ENCODE peak calls at places on chromosomes 2 and 18, in four cellular contexts. One of them, this sample, is unnamed.

GRCh38 chr2:152546230-152546837 is 170.9 kb downstream of the PRPF40A start:
- DNase-seq in PC-9: no peak
- DNase-seq in aorta: no peak
- DNase-seq in brain microvascular endothelial cell: no peak
- DNase-seq in this sample: no peak

GRCh38 chr18:45282101-45282812 is 333.0 kb upstream of the SLC14A2 start:
- DNase-seq in PC-9: no peak
- DNase-seq in aorta: no peak
- DNase-seq in brain microvascular endothelial cell: no peak
- DNase-seq in this sample: no peak

GRCh38 chr18:78913395-78913794 is 66.2 kb upstream of the SALL3 start:
- DNase-seq in PC-9: no peak
- DNase-seq in aorta: no peak
- DNase-seq in brain microvascular endothelial cell: no peak
- DNase-seq in this sample: no peak

GRCh38 chr2:101972621-101973434 is 18.9 kb upstream of the IL1R2 start:
- DNase-seq in PC-9: peak
- DNase-seq in aorta: no peak
- DNase-seq in brain microvascular endothelial cell: peak
- DNase-seq in this sample: no peak

GRCh38 chr2:187459242-187459641 is 11.2 kb upstream of the CALCRL start:
- DNase-seq in PC-9: no peak
- DNase-seq in aorta: no peak
- DNase-seq in brain microvascular endothelial cell: no peak
- DNase-seq in this sample: no peak

GRCh38 chr2:15539999-15540398 is 21.1 kb downstream of the NBAS start:
- DNase-seq in PC-9: no peak
- DNase-seq in aorta: no peak
- DNase-seq in brain microvascular endothelial cell: no peak
- DNase-seq in this sample: no peak

GRCh38 chr2:23385351-23385747 is 370 bp downstream of the KLHL29 start:
- DNase-seq in PC-9: peak
- DNase-seq in aorta: peak
- DNase-seq in brain microvascular endothelial cell: no peak
- DNase-seq in this sample: no peak

GRCh38 chr18:44411971-44412370 is 268.7 kb upstream of the SETBP1 start:
- DNase-seq in PC-9: no peak
- DNase-seq in aorta: no peak
- DNase-seq in brain microvascular endothelial cell: no peak
- DNase-seq in this sample: no peak

GRCh38 chr2:152383702-152384101 is 48.7 kb downstream of the FMNL2 start:
- DNase-seq in PC-9: no peak
- DNase-seq in aorta: no peak
- DNase-seq in brain microvascular endothelial cell: no peak
- DNase-seq in this sample: no peak

GRCh38 chr2:169743549-169743948 is 9.9 kb downstream of the KLHL23 start:
- DNase-seq in PC-9: no peak
- DNase-seq in aorta: no peak
- DNase-seq in brain microvascular endothelial cell: no peak
- DNase-seq in this sample: no peak

GRCh38 chr2:106039634-106040033 is 154.5 kb downstream of the UXS1 start:
- DNase-seq in PC-9: no peak
- DNase-seq in aorta: no peak
- DNase-seq in brain microvascular endothelial cell: no peak
- DNase-seq in this sample: no peak

GRCh38 chr18:31478688-31479087 is 19.3 kb upstream of the DSG2 start:
- DNase-seq in PC-9: no peak
- DNase-seq in aorta: no peak
- DNase-seq in brain microvascular endothelial cell: no peak
- DNase-seq in this sample: no peak

GRCh38 chr18:80197490-80197889 is 49.8 kb downstream of the PARD6G start:
- DNase-seq in PC-9: no peak
- DNase-seq in aorta: no peak
- DNase-seq in brain microvascular endothelial cell: no peak
- DNase-seq in this sample: no peak

GRCh38 chr2:38406597-38407110 is 29.6 kb upstream of the ATL2 start:
- DNase-seq in PC-9: no peak
- DNase-seq in aorta: no peak
- DNase-seq in brain microvascular endothelial cell: peak
- DNase-seq in this sample: no peak

GRCh38 chr2:238921681-238922319 is 73.9 kb downstream of the TWIST2 start:
- DNase-seq in PC-9: no peak
- DNase-seq in aorta: peak
- DNase-seq in brain microvascular endothelial cell: no peak
- DNase-seq in this sample: no peak

GRCh38 chr2:176158306-176158643 is 1.2 kb downstream of the HOXD3 start:
- DNase-seq in PC-9: no peak
- DNase-seq in aorta: peak
- DNase-seq in brain microvascular endothelial cell: no peak
- DNase-seq in this sample: no peak
- H3K4me3 ChIP-seq in PC-9: no peak
- H3K4me3 ChIP-seq in aorta: no peak
- H3K4me3 ChIP-seq in brain microvascular endothelial cell: no peak
- H3K4me3 ChIP-seq in this sample: peak

GRCh38 chr2:163314712-163315111 is 421.1 kb downstream of the FIGN start:
- DNase-seq in PC-9: no peak
- DNase-seq in aorta: no peak
- DNase-seq in brain microvascular endothelial cell: no peak
- DNase-seq in this sample: no peak

GRCh38 chr2:163312723-163313122 is 423.1 kb downstream of the FIGN start:
- DNase-seq in PC-9: no peak
- DNase-seq in aorta: no peak
- DNase-seq in brain microvascular endothelial cell: no peak
- DNase-seq in this sample: no peak
- H3K4me3 ChIP-seq in PC-9: no peak
- H3K4me3 ChIP-seq in aorta: no peak
- H3K4me3 ChIP-seq in brain microvascular endothelial cell: no peak
- H3K4me3 ChIP-seq in this sample: no peak

GRCh38 chr2:221422516-221423211 is 149.4 kb downstream of the EPHA4 start:
- DNase-seq in PC-9: no peak
- DNase-seq in aorta: no peak
- DNase-seq in brain microvascular endothelial cell: peak
- DNase-seq in this sample: no peak
- H3K4me3 ChIP-seq in PC-9: no peak
- H3K4me3 ChIP-seq in aorta: no peak
- H3K4me3 ChIP-seq in brain microvascular endothelial cell: no peak
- H3K4me3 ChIP-seq in this sample: no peak

GRCh38 chr2:189370719-189371118 is 70.6 kb upstream of the WDR75 start:
- DNase-seq in PC-9: no peak
- DNase-seq in aorta: peak
- DNase-seq in brain microvascular endothelial cell: peak
- DNase-seq in this sample: no peak
- H3K4me3 ChIP-seq in PC-9: no peak
- H3K4me3 ChIP-seq in aorta: no peak
- H3K4me3 ChIP-seq in brain microvascular endothelial cell: no peak
- H3K4me3 ChIP-seq in this sample: no peak

GRCh38 chr2:48209214-48209885 is 303.1 kb upstream of the FBXO11 start:
- DNase-seq in PC-9: no peak
- DNase-seq in aorta: no peak
- DNase-seq in brain microvascular endothelial cell: peak
- DNase-seq in this sample: no peak

GRCh38 chr2:48210189-48210588 is 303.9 kb upstream of the FBXO11 start:
- DNase-seq in PC-9: no peak
- DNase-seq in aorta: no peak
- DNase-seq in brain microvascular endothelial cell: no peak
- DNase-seq in this sample: no peak

GRCh38 chr2:48204750-48205136 is 298.4 kb upstream of the FBXO11 start:
- DNase-seq in PC-9: no peak
- DNase-seq in aorta: no peak
- DNase-seq in brain microvascular endothelial cell: no peak
- DNase-seq in this sample: no peak

GRCh38 chr2:48205137-48205798 is 299.0 kb upstream of the FBXO11 start:
- DNase-seq in PC-9: no peak
- DNase-seq in aorta: no peak
- DNase-seq in brain microvascular endothelial cell: peak
- DNase-seq in this sample: no peak

DNA sequence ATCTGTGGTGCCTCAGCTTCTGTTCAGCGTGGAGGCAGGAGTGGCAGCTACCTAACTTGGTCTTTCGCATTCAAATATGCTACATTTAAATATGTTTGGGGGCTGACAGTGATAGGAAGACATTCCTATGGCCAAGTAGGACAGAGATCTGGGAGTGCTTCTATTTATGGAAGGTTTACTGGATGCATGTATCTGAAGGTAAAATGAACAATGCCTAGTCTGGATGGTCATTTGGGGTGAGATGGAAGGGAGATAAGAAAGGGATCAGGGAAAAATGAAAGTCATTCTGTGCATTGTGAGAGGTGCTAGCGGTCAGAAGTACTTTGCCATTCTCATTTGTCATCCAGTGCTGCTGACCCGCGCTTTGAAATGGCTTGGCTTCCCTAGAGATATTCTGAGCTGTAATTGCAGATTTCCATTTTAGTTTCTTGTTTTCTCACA is 300.9 kb upstream of the FBXO11 start:
- DNase-seq in PC-9: no peak
- DNase-seq in aorta: no peak
- DNase-seq in brain microvascular endothelial cell: no peak
- DNase-seq in this sample: no peak
- H3K4me3 ChIP-seq in PC-9: no peak
- H3K4me3 ChIP-seq in aorta: no peak
- H3K4me3 ChIP-seq in brain microvascular endothelial cell: no peak
- H3K4me3 ChIP-seq in this sample: no peak

This sample was measured in astrocyte of the cerebellum.